ENCODE peak calls at places on chromosomes 11 and 22, in four cellular contexts. U is testis, H is DND-41, X is coronary artery. K is an unnamed sample.

GRCh38 chr22:36160499-36160942 is at the start of gene APOL3:
- DNase-seq in H (peak), U (peak), X (peak), K (peak)

GRCh38 chr22:30860176-30861105 is 108.1 kb downstream of the MORC2 start:
- DNase-seq in X (no peak), U (peak), H (no peak), K (no peak)

GRCh38 chr11:63736864-63737263 is 31.7 kb downstream of the ZFTA start:
- DNase-seq in X (no peak), U (no peak), H (no peak), K (no peak)

GRCh38 chr11:64856382-64857227 is 12.2 kb upstream of the CDC42BPG start:
- DNase-seq in X (peak), H (no peak), U (no peak), K (peak)

GRCh38 chr22:25208743-25209505 is 9.3 kb downstream of the CRYBB3 start:
- DNase-seq in X (no peak), U (no peak), H (no peak), K (no peak)

GRCh38 chr11:107014871-107015270 is 3.4 kb downstream of the GUCY1A2 start:
- DNase-seq in X (no peak), U (no peak), H (no peak), K (no peak)

GRCh38 chr11:133133053-133133452 is 399.2 kb downstream of the OPCML start:
- DNase-seq in X (no peak), U (no peak), H (no peak), K (no peak)

GRCh38 chr11:7165911-7166310 is 77.1 kb downstream of the RBMXL2 start:
- DNase-seq in H (no peak), X (no peak), U (peak), K (no peak)

GRCh38 chr11:31607914-31608313 is 98.3 kb downstream of the ELP4 start:
- DNase-seq in H (peak), U (no peak), X (no peak), K (no peak)

GRCh38 chr11:2954263-2954662 is 25.0 kb upstream of the PHLDA2 start:
- DNase-seq in X (no peak), H (no peak), U (no peak), K (no peak)

GRCh38 chr11:100756556-100756955 is 69.5 kb downstream of the ARHGAP42 start:
- DNase-seq in U (no peak), X (no peak), H (no peak), K (no peak)

GRCh38 chr11:75582935-75583709 is 21.1 kb downstream of the SERPINH1 start:
- DNase-seq in H (peak), U (peak), X (peak), K (peak)

GRCh38 chr11:118533769-118534729 is 3.1 kb downstream of the TMEM25 start:
- DNase-seq in H (no peak), X (peak), U (peak), K (no peak)

GRCh38 chr11:134486704-134487103 is 74.7 kb upstream of the B3GAT1 start:
- DNase-seq in U (no peak), H (no peak), X (no peak), K (no peak)

DNA sequence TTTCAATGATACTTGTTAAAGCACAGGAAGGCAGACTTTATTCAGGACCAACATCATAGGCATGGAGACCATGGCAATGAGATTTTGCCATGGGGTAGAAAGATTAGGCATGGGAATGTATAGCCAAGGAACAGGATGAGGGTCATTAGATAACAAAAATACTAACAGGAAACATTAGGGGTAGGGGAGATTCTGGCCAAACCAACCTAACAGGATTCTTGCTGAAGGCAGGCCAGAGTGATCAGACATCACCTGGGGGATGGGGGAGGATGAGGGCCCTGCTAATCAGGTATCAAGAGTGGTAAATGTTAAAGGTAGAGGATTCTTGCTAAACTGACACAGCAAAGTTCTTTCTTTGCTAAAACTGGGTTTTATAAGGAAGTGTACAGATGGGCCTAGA is 481.8 kb downstream of the ETS1 start:
- DNase-seq in H (no peak), U (no peak), X (no peak), K (no peak)
- H3K4me3 ChIP-seq in H (no peak), U (no peak), X (no peak), K (no peak)

GRCh38 chr11:67433536-67434394 is 3.7 kb downstream of the PTPRCAP start:
- DNase-seq in U (no peak), X (no peak), H (no peak), K (no peak)
- H3K27ac ChIP-seq in U (no peak), X (no peak), H (peak), K (no peak)

GRCh38 chr11:92227233-92227593 is 2.6 kb downstream of the FAT3 start:
- DNase-seq in X (no peak), H (no peak), U (no peak), K (no peak)

GRCh38 chr11:92226331-92227232 is 2.0 kb downstream of the FAT3 start:
- DNase-seq in U (peak), X (peak), H (no peak), K (no peak)

GRCh38 chr11:92224394-92225205 is at the start of gene FAT3:
- DNase-seq in X (peak), H (no peak), U (peak), K (peak)

GRCh38 chr11:92225563-92226308 is 1.1 kb downstream of the FAT3 start:
- DNase-seq in H (no peak), U (peak), X (peak), K (no peak)

GRCh38 chr11:92225206-92225562 is 566 bp downstream of the FAT3 start:
- DNase-seq in X (no peak), U (peak), H (no peak), K (no peak)
- H3K4me3 ChIP-seq in X (peak), U (peak), H (no peak), K (peak)

GRCh38 chr11:69496202-69496557 is 14.7 kb downstream of the LINC01488 start:
- DNase-seq in U (no peak), X (no peak), H (no peak), K (no peak)

GRCh38 chr11:69496631-69497220 is 15.3 kb downstream of the LINC01488 start:
- DNase-seq in H (no peak), X (no peak), U (no peak), K (no peak)

GRCh38 chr11:69493931-69494821 is 12.7 kb downstream of the LINC01488 start:
- DNase-seq in X (no peak), U (no peak), H (no peak), K (no peak)

GRCh38 chr11:69494851-69495250 is 13.4 kb downstream of the LINC01488 start:
- DNase-seq in H (no peak), X (no peak), U (no peak), K (no peak)

GRCh38 chr11:69495441-69496201 is 14.2 kb downstream of the LINC01488 start:
- DNase-seq in H (no peak), U (no peak), X (no peak), K (no peak)
- H3K27ac ChIP-seq in H (no peak), U (no peak), X (no peak), K (no peak)

DNA sequence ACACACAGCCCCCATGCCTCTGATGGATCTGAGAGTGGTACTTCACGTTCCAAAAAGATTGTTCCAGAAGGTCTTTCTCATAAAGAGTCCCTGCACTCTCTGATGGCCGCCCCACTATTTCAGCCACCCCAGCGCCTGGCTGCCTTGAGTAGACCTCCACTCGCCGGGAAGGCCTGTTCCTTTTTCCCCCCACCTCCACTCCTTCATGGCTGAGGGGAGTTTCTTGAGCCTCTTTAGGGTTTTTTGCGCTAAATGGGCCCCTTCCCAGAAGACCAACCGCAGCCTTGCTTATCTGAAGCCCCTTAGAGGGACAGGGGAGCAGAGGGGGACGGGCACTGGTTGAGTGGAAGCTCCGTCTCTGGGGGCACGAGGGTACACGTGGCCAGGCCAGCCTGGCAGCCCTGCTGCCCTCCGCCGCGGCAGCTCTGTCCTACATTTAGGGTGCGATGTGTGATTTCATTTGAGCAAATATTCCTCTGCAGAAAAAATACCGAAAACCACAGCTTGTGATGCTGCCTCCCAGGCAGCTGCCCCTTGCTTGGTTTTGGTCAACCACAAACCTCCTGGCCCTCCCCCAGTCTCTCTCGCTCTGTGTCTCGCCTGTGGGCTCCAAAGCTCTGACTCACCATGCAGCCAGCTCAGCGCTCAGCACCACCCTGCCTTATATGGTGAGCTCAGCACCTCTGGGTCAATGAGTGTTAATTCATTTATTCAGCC is 88.7 kb downstream of the TP53I11 start:
- DNase-seq in U (peak), X (peak), H (peak), K (peak)
- H3K4me3 ChIP-seq in U (no peak), X (peak), H (no peak), K (no peak)

GRCh38 chr11:116876656-116877055 is 39.2 kb upstream of the APOA1 start:
- DNase-seq in U (no peak), X (no peak), H (no peak), K (no peak)
- H3K27ac ChIP-seq in U (no peak), X (no peak), H (no peak), K (no peak)

GRCh38 chr22:19065298-19065859 is 56.8 kb downstream of the DGCR2 start:
- DNase-seq in X (peak), H (no peak), U (no peak), K (no peak)
- H3K4me3 ChIP-seq in X (no peak), H (no peak), U (no peak), K (no peak)

K was measured in brain microvascular endothelial cell.